ENCODE peak calls at places on chromosomes 1 and 21, in six cellular contexts. Z, Y, V, O, B and N are unnamed samples. For H3K4me1, the result is how much of the 10 kb centered on the place peaks cover.

GRCh38 chr1:16032388-16033100 is 10.7 kb downstream of the CLCNKA start:
- DNase-seq in O (peak), Z (peak), V (peak), B (peak), Y (peak), N (peak)

GRCh38 chr1:29506678-29507225 is 270.4 kb downstream of the PTPRU start:
- DNase-seq in B (no peak), V (peak), O (no peak), Z (no peak), Y (no peak), N (no peak)

GRCh38 chr1:217425528-217425927 is 205.4 kb downstream of the GPATCH2 start:
- DNase-seq in B (no peak), Z (no peak), V (no peak), Y (no peak), O (no peak), N (no peak)

GRCh38 chr1:246726881-246727280 is 2.7 kb downstream of the SCCPDH start:
- DNase-seq in Z (no peak), V (no peak), B (no peak), O (no peak), Y (no peak), N (no peak)

GRCh38 chr1:36981771-36982622 is 52.3 kb downstream of the GRIK3 start:
- DNase-seq in Z (no peak), O (no peak), B (no peak), Y (no peak), V (no peak), N (no peak)

GRCh38 chr1:8137406-8138244 is 111.5 kb upstream of the ERRFI1 start:
- DNase-seq in Y (no peak), O (peak), Z (no peak), V (no peak), B (peak), N (no peak)

GRCh38 chr21:29164330-29164942 is 34.0 kb downstream of the MAP3K7CL start:
- DNase-seq in O (no peak), B (peak), V (no peak), Y (no peak), Z (no peak), N (no peak)

GRCh38 chr1:170010443-170010842 is 64.1 kb downstream of the KIFAP3 start:
- DNase-seq in O (peak), Y (no peak), Z (peak), V (peak), B (no peak), N (no peak)

GRCh38 chr1:160354388-160354985 is 11.3 kb downstream of the NCSTN start:
- DNase-seq in B (peak), Z (peak), Y (no peak), V (no peak), O (no peak), N (no peak)

GRCh38 chr1:231240883-231241735 is at the start of gene GNPAT:
- DNase-seq in B (peak), Y (peak), V (peak), Z (peak), O (peak), N (peak)

GRCh38 chr1:226680653-226681052 is 58.4 kb downstream of the ITPKB start:
- DNase-seq in B (no peak), V (no peak), Y (no peak), Z (peak), O (no peak), N (no peak)

GRCh38 chr1:226678701-226679100 is 60.4 kb downstream of the ITPKB start:
- DNase-seq in B (no peak), Z (peak), Y (no peak), V (no peak), O (no peak), N (peak)

GRCh38 chr1:226678251-226678650 is 60.8 kb downstream of the ITPKB start:
- DNase-seq in O (no peak), Z (peak), V (no peak), Y (no peak), B (no peak), N (no peak)

GRCh38 chr1:226679303-226679702 is 59.8 kb downstream of the ITPKB start:
- DNase-seq in B (no peak), Y (no peak), Z (peak), V (no peak), O (no peak), N (no peak)

DNA sequence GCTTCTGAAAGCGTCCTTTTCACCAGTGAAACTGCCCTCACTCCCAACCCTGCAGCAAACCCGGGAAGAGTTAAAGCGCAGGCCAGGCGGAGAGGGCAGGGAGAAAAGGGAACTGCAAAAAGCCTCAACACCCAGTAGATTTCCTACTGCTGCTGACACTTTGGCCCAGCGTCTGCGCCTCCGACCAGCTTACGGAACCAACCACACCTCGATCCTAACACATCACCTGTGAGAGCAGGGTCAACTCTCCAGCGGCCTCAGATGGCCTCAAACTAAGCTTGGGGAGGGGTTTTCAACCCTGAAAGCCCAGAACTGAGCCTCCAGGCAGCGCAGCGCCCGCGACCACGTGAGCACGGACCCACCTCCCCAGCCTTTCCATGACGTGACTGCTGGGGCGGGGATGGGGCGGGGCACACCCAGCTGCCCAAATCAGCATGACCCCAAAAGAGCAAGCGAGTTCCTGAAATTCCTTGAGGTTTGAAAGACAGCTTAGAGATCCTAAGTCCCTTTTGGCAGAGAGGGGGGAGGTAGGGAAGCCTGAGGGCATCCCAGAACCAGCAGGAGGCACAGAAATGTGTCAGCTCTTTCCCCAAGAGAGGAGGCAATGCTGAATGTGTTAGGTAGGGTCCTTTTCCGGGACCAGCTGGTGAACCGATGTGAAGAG is 59.1 kb downstream of the ITPKB start:
- DNase-seq in V (peak), B (no peak), O (peak), Y (peak), Z (peak), N (peak)
- H3K4me1 ChIP-seq in V (under half), B (under half), O (under half), Y (half or more), Z (half or more), N (under half)

DNA sequence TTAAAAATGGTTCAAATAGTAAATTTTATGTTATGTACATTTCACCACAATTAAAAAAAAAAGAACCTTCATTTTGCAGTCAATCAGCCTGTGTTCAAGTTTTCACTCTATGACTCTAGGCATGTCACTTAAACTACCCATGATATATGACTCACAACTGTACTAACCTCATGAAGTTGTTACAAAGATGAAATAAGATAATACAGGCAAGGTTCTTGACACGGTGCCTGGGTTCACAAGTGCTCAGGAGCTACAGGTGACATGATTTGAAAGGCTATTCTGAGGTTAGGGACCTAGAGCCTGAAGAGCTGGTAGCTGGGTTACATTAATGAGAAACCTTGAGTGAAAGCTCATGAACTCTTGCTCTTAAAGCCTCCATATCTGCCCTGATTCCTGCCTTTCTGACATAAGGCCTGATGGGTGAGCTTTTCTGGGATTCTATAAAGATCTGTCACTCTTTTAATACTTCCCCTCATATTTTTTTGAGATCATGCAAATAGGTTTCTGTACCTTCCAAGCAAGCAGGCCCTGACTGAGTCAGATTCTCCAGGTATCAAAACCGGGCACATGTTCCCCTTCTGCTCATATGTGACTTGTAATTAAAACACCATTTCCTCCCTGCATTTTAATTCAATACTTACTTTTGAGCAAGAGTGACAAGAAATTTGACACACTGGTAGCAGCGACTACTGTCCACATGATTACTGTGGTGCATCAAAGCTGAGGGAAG is 34.0 kb downstream of the PCSK9 start:
- DNase-seq in Y (no peak), B (no peak), O (no peak), V (no peak), Z (no peak), N (no peak)
- H3K4me1 ChIP-seq in Y (under half), B (under half), O (under half), V (under half), Z (under half), N (under half)

GRCh38 chr1:27598902-27599528 is 4.9 kb downstream of the AHDC1 start:
- DNase-seq in B (no peak), O (peak), Z (no peak), V (peak), Y (peak), N (peak)
- H3K4me1 ChIP-seq in B (half or more), O (half or more), Z (half or more), V (under half), Y (half or more), N (under half)

GRCh38 chr1:41500378-41500777 is 15.9 kb upstream of the EDN2 start:
- DNase-seq in Z (no peak), B (peak), V (peak), O (no peak), Y (peak), N (peak)

GRCh38 chr1:41500781-41501518 is 16.5 kb upstream of the EDN2 start:
- DNase-seq in V (no peak), O (no peak), Y (no peak), B (no peak), Z (no peak), N (no peak)

GRCh38 chr1:41502912-41503311 is 18.4 kb upstream of the EDN2 start:
- DNase-seq in O (no peak), V (no peak), Y (no peak), Z (no peak), B (no peak), N (no peak)

GRCh38 chr1:41499591-41499990 is 15.1 kb upstream of the EDN2 start:
- DNase-seq in B (no peak), V (no peak), Y (peak), Z (no peak), O (no peak), N (no peak)

DNA sequence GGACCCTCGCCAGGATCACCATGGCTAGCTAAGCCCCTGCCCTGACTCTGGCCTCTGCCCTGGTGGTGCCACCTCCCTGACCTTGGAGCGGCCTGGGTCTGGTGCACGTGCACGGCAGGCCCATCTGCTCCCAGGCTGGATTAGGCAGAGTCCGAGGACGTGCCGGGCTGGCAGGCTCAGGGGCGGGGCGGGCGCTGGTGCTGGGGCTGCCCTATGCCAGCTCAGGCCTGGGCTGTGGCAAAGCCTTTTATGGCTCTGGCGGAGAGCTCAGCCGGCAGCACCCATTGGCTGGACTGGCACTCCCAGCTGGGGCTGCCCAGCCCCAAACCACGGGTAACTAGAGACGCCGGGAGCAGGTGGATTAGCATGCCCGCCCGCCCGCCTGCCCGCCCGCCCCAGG is 17.1 kb upstream of the EDN2 start:
- DNase-seq in Z (no peak), O (no peak), V (peak), Y (no peak), B (no peak), N (no peak)
- H3K4me1 ChIP-seq in Z (under half), O (under half), V (under half), Y (under half), B (under half), N (under half)

DNA sequence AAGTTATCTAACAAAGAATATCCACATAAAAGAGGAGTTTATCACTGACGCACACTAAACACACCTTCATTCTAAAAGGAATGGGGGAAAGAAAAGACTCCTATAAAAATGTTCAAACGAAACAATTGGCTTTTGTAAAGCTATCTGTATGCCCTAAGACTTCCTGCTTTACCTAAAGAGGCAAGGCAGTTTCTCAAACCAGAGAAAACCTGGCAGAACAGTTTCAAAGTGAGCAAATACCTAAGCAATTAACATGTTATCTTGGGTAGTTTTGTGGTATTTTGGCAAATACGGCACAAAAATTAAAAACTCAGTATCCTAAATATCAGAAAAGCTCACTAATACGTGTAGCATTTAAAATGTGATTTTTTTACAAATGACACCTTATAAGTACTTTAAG is 1.9 kb downstream of the PUM1 start:
- DNase-seq in V (no peak), O (no peak), Z (no peak), B (no peak), Y (no peak), N (no peak)
- H3K4me1 ChIP-seq in V (under half), O (under half), Z (half or more), B (under half), Y (under half), N (under half)

GRCh38 chr1:63787875-63788274 is 14.1 kb downstream of the ROR1 start:
- DNase-seq in V (no peak), B (no peak), Y (no peak), Z (no peak), O (no peak), N (no peak)
- H3K4me1 ChIP-seq in V (under half), B (under half), Y (under half), Z (under half), O (under half), N (under half)